ENCODE peak calls at places on chromosomes 16 and 17, in six cellular contexts. V is GDM1, T is substantia nigra, Z is fibroblast of mammary gland, X is mesenchymal stem cell, W is thoracic aorta. R is an unnamed sample.

GRCh38 chr16:49859139-49859947 is 3.4 kb upstream of the ZNF423 start:
- DNase-seq in V (no peak), T (no peak), Z (no peak), X (peak; percentile 30), W (no peak), R (no peak)

GRCh38 chr16:19860146-19861030 is 24.3 kb downstream of the GPRC5B start:
- DNase-seq in V (no peak), T (no peak), Z (no peak), X (peak; percentile 75), W (no peak), R (peak; percentile 9)

GRCh38 chr17:9671559-9671958 is 26.2 kb downstream of the USP43 start:
- DNase-seq in V (no peak), T (no peak), Z (no peak), X (no peak), W (no peak), R (no peak)

GRCh38 chr17:30091771-30092170 is 24.8 kb upstream of the NSRP1 start:
- DNase-seq in V (no peak), T (no peak), Z (peak; percentile 81), X (peak; percentile 60), W (no peak), R (no peak)

GRCh38 chr16:9047689-9048301 is 43.6 kb upstream of the HAPSTR1 start:
- DNase-seq in V (peak; percentile 73), T (peak; percentile 78), Z (peak; percentile 100), X (peak; percentile 100), W (peak; percentile 90), R (peak; percentile 95)

GRCh38 chr17:15511142-15511541 is 43.7 kb upstream of the CDRT4 start:
- DNase-seq in V (no peak), T (no peak), Z (no peak), X (no peak), W (no peak), R (no peak)

GRCh38 chr16:65285128-65286120 is 163.6 kb upstream of the CDH11 start:
- DNase-seq in V (no peak), T (no peak), Z (no peak), X (peak; percentile 48), W (no peak), R (no peak)

GRCh38 chr17:57478433-57478832 is 222.1 kb downstream of the MSI2 start:
- DNase-seq in V (no peak), T (no peak), Z (peak; percentile 49), X (peak; percentile 60), W (no peak), R (no peak)

GRCh38 chr17:78417531-78417909 is 39.1 kb downstream of the PGS1 start:
- DNase-seq in V (no peak), T (no peak), Z (no peak), X (no peak), W (no peak), R (no peak)

GRCh38 chr17:80032614-80033171 is 3.0 kb downstream of the TBC1D16 start:
- DNase-seq in V (no peak), T (no peak), Z (no peak), X (no peak), W (no peak), R (no peak)

GRCh38 chr17:48737330-48738043 is 8.9 kb upstream of the HOXB13 start:
- DNase-seq in V (no peak), T (no peak), Z (no peak), X (no peak), W (no peak), R (no peak)

GRCh38 chr17:78716814-78717393 is 65.2 kb downstream of the CYTH1 start:
- DNase-seq in V (no peak), T (peak; percentile 93), Z (peak; percentile 49), X (no peak), W (no peak), R (peak; percentile 89)

GRCh38 chr17:42016411-42016831 is 818 bp downstream of the DNAJC7 start:
- DNase-seq in V (no peak), T (peak; percentile 20), Z (no peak), X (peak; percentile 37), W (no peak), R (no peak)

GRCh38 chr17:21512307-21513011 is 136.3 kb downstream of the KCNJ12 start:
- DNase-seq in V (no peak), T (no peak), Z (no peak), X (no peak), W (no peak), R (no peak)

GRCh38 chr17:21549107-21549687 is 143.1 kb upstream of the KCNJ18 start:
- DNase-seq in V (no peak), T (no peak), Z (peak; percentile 83), X (peak; percentile 11), W (no peak), R (no peak)

GRCh38 chr17:72603346-72604242 is 482.8 kb downstream of the SOX9 start:
- DNase-seq in V (no peak), T (no peak), Z (peak; percentile 87), X (no peak), W (no peak), R (peak; percentile 56)

GRCh38 chr16:77974883-77975282 is 47.5 kb upstream of the CLEC3A start:
- DNase-seq in V (no peak), T (no peak), Z (no peak), X (no peak), W (no peak), R (peak; percentile 54)

GRCh38 chr16:30472328-30472942 is at the start of gene ITGAL:
- DNase-seq in V (peak; percentile 80), T (peak; percentile 27), Z (no peak), X (no peak), W (no peak), R (no peak)

GRCh38 chr17:2435181-2435741 is 34.4 kb upstream of the MNT start:
- DNase-seq in V (no peak), T (no peak), Z (peak; percentile 48), X (no peak), W (no peak), R (peak; percentile 85)

GRCh38 chr17:705863-706262 is 8.8 kb downstream of the VPS53 start:
- DNase-seq in V (no peak), T (no peak), Z (no peak), X (no peak), W (no peak), R (no peak)

GRCh38 chr17:41813039-41813680 is 356 bp downstream of the FKBP10 start:
- DNase-seq in V (no peak), T (no peak), Z (no peak), X (no peak), W (no peak), R (no peak)

GRCh38 chr16:17026600-17027242 is 444.0 kb downstream of the XYLT1 start:
- DNase-seq in V (no peak), T (no peak), Z (no peak), X (no peak), W (no peak), R (no peak)

GRCh38 chr16:16861546-16861945 is 482.6 kb downstream of the NPIPA7 start:
- DNase-seq in V (peak; percentile 24), T (peak; percentile 13), Z (peak; percentile 45), X (peak; percentile 0), W (no peak), R (peak; percentile 50)

GRCh38 chr17:65231662-65232335 is 94.6 kb downstream of the RGS9 start:
- DNase-seq in V (peak; percentile 33), T (peak; percentile 2), Z (peak; percentile 83), X (peak; percentile 83), W (no peak), R (peak; percentile 72)

GRCh38 chr16:69166221-69166833 is 20.6 kb upstream of the SNTB2 start:
- DNase-seq in V (no peak), T (no peak), Z (peak; percentile 80), X (no peak), W (no peak), R (no peak)

GRCh38 chr17:39704821-39705551 is 5.1 kb downstream of the ERBB2 start:
- DNase-seq in V (no peak), T (no peak), Z (peak; percentile 17), X (peak; percentile 34), W (peak; percentile 30), R (peak; percentile 23)

GRCh38 chr16:35182943-35183550 is 1723.6 kb downstream of the TP53TG3F start:
- DNase-seq in V (no peak), T (no peak), Z (no peak), X (no peak), W (no peak), R (no peak)

GRCh38 chr17:82021728-82022309 is 859 bp downstream of the CENPX start:
- DNase-seq in V (no peak), T (no peak), Z (no peak), X (peak; percentile 17), W (no peak), R (peak; percentile 74)

GRCh38 chr17:320809-321385 is 31.7 kb downstream of the RPH3AL start:
- DNase-seq in V (no peak), T (no peak), Z (no peak), X (no peak), W (no peak), R (no peak)

GRCh38 chr16:68085259-68086071 is at the start of gene NFATC3:
- DNase-seq in V (peak; percentile 86), T (peak; percentile 98), Z (peak; percentile 92), X (peak; percentile 96), W (peak; percentile 91), R (peak; percentile 98)

GRCh38 chr16:73890524-73891500 is 405.8 kb upstream of the PSMD7 start:
- DNase-seq in V (no peak), T (no peak), Z (no peak), X (no peak), W (no peak), R (peak; percentile 56)

GRCh38 chr16:49592507-49593422 is 219.2 kb downstream of the C16orf78 start:
- DNase-seq in V (no peak), T (no peak), Z (peak; percentile 32), X (peak; percentile 27), W (no peak), R (peak; percentile 10)

GRCh38 chr16:80751167-80751566 is 53.2 kb downstream of the CDYL2 start:
- DNase-seq in V (no peak), T (no peak), Z (peak; percentile 57), X (no peak), W (no peak), R (no peak)

GRCh38 chr16:85171809-85172464 is 59.7 kb upstream of the CIBAR2 start:
- DNase-seq in V (no peak), T (no peak), Z (no peak), X (no peak), W (no peak), R (no peak)

GRCh38 chr16:2963074-2963610 is 933 bp upstream of the KREMEN2 start:
- DNase-seq in V (no peak), T (no peak), Z (no peak), X (no peak), W (no peak), R (peak; percentile 47)

GRCh38 chr17:83192161-83192788 is 112.9 kb downstream of the METRNL start:
- DNase-seq in V (no peak), T (no peak), Z (peak; percentile 72), X (peak; percentile 5), W (no peak), R (no peak)

GRCh38 chr16:57039148-57039812 is 49.9 kb downstream of the NLRC5 start:
- DNase-seq in V (peak; percentile 4), T (no peak), Z (peak; percentile 75), X (peak; percentile 73), W (no peak), R (no peak)

R was measured in DMS53.